ENCODE peak calls at places on chromosomes 3 and 15, in six cellular contexts. P, D, A, Y, Q and T are unnamed samples. For H3F3A, the result is how much of the 10 kb centered on the place peaks cover.

GRCh38 chr3:40968666-40969065 is 230.6 kb upstream of the CTNNB1 start:
- DNase-seq in P (no peak), A (no peak), D (no peak), Q (no peak), Y (no peak), T (no peak)

GRCh38 chr15:59963322-59963721 is 40.8 kb upstream of the FOXB1 start:
- DNase-seq in P (no peak), Q (no peak), Y (no peak), D (no peak), A (no peak), T (no peak)

GRCh38 chr3:45972534-45973402 is 22.9 kb downstream of the FYCO1 start:
- DNase-seq in P (peak), Y (no peak), D (no peak), Q (peak), A (peak), T (no peak)

GRCh38 chr3:65436580-65436979 is 602.1 kb downstream of the MAGI1 start:
- DNase-seq in Y (peak), P (no peak), Q (peak), D (peak), A (peak), T (peak)

GRCh38 chr3:37521403-37521802 is 340.3 kb upstream of the CTDSPL start:
- DNase-seq in D (no peak), Y (peak), Q (no peak), A (no peak), P (no peak), T (no peak)

GRCh38 chr15:91070872-91071271 is 29.2 kb upstream of the SV2B start:
- DNase-seq in Y (no peak), P (no peak), D (peak), Q (no peak), A (no peak), T (no peak)

GRCh38 chr3:173287361-173287760 is 110.2 kb upstream of the NLGN1 start:
- DNase-seq in D (no peak), Y (peak), Q (peak), P (no peak), A (no peak), T (peak)

GRCh38 chr15:92907880-92908279 is 7.8 kb downstream of the CHD2 start:
- DNase-seq in A (no peak), Y (no peak), Q (peak), D (no peak), P (peak), T (no peak)

GRCh38 chr3:99945328-99945995 is 127.8 kb downstream of the CMSS1 start:
- DNase-seq in D (no peak), P (peak), Q (no peak), Y (no peak), A (no peak), T (no peak)

GRCh38 chr15:21261965-21262850 is 178.1 kb downstream of the POTEB3 start:
- DNase-seq in Q (peak), D (no peak), Y (peak), A (peak), P (no peak), T (no peak)

GRCh38 chr15:101578443-101578894 is 73.7 kb downstream of the TM2D3 start:
- DNase-seq in Q (peak), P (peak), Y (peak), A (peak), D (peak), T (peak)

GRCh38 chr3:122697952-122698625 is 17.4 kb downstream of the PARP14 start:
- DNase-seq in Y (no peak), Q (no peak), A (no peak), P (no peak), D (no peak), T (no peak)

GRCh38 chr3:59286791-59287531 is 237.1 kb upstream of the CFAP20DC start:
- DNase-seq in P (peak), D (no peak), Q (peak), Y (no peak), A (no peak), T (no peak)

DNA sequence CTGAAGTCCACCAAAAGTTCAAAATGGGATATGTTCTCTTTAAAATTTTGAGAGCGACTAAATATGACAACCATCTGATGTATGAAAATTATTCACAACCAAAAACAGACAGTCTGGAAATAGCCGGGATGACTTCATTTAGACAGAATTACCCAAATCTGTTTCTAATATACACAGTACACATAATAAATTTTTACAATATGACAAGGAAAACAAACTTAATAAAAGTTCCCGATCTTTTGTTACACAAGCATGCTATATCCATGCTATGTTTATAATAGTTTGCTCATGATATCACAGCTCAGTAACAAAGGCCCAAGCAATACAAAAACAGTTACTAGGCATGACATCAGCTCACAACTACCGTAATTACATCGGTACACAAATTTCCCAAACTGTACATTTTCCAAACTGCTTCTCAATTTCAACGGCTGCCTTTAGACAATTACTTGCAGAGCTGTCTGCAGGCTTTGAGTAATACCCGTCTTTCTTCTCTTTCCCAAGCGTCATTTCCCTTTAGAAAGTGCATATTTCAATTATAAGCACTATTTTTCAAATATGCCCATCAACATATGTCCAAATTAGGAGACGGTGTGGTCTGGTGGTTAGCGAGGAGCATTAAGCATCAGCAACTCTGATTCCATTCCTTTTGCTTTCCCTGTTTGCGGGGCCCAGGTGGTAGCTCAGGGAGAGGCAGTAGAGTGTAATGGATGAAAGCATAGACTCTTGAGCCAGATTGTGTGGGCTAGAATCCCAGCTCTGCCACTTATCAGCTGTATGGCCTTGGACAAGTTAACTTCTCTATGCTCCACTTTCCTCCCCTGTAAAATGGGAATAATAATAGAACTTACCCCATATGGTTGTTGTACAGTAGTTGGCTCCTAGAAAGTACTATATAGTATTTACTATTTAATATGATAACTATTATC is 481.2 kb downstream of the FOXP1 start:
- DNase-seq in Q (peak), Y (peak), A (no peak), D (no peak), P (peak), T (no peak)
- TF ChIP-seq EZH2phosphoT487 in Q (no peak), Y (no peak), A (no peak), D (no peak), P (peak), T (no peak)

DNA sequence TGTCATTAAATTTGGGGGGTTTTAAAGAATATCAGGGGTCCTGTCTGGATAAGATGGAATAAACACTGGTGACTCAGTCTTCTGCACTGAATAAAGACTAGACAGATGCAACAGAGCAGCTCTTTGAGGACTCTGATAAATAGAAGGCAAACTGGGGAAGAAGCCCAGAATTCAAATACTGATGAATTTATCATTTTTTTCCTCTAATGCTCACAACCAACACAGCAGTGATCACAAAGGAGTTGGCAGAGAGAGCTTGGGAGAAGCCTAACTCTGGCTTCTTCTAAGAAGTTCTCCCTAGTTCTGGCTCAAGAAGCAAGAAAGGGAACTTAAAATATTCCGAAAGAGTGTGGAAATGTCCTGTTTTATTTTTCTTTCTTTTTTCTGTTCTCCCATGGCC is 597.8 kb downstream of the FGF12 start:
- DNase-seq in A (no peak), Y (no peak), P (no peak), D (no peak), Q (no peak), T (no peak)
- H3F3A ChIP-seq in A (under half), Y (under half), P (under half), D (under half), Q (under half), T (under half)

GRCh38 chr3:135966875-135967274 is 1.3 kb downstream of the PPP2R3A start:
- DNase-seq in Y (peak), D (peak), A (no peak), Q (no peak), P (peak), T (no peak)
- TF ChIP-seq EZH2phosphoT487 in Y (no peak), D (no peak), A (no peak), Q (no peak), P (no peak), T (no peak)

GRCh38 chr15:66184492-66184891 is 69.1 kb downstream of the MEGF11 start:
- DNase-seq in A (no peak), P (no peak), D (no peak), Q (no peak), Y (no peak), T (no peak)

GRCh38 chr15:66180706-66181105 is 72.8 kb downstream of the MEGF11 start:
- DNase-seq in Q (no peak), A (no peak), D (peak), P (no peak), Y (no peak), T (no peak)

GRCh38 chr15:66178531-66178910 is 75.0 kb downstream of the MEGF11 start:
- DNase-seq in Y (no peak), P (no peak), Q (no peak), A (no peak), D (peak), T (no peak)
- H3F3A ChIP-seq in Y (under half), P (under half), Q (under half), A (under half), D (under half), T (under half)

DNA sequence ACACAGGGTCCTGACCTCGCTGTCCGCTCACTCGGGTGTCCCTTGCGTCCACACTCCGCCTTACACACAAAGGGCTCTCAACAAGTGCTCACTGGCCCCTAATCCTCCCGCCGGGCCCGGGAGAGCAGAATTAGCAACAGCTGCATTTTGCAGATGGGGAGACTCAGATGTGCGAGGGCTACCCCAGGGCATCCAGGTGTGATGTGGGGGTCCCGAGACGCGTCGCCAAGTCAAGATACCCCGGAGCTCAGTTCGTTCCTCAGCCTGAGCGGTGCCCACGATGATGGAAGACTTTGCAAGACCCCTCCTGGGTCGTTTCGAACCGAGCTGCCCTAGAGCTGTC is 14.9 kb upstream of the WNT7A start:
- DNase-seq in Y (no peak), D (no peak), P (no peak), A (no peak), Q (no peak), T (no peak)
- TF ChIP-seq EZH2phosphoT487 in Y (no peak), D (no peak), P (no peak), A (no peak), Q (no peak), T (no peak)

DNA sequence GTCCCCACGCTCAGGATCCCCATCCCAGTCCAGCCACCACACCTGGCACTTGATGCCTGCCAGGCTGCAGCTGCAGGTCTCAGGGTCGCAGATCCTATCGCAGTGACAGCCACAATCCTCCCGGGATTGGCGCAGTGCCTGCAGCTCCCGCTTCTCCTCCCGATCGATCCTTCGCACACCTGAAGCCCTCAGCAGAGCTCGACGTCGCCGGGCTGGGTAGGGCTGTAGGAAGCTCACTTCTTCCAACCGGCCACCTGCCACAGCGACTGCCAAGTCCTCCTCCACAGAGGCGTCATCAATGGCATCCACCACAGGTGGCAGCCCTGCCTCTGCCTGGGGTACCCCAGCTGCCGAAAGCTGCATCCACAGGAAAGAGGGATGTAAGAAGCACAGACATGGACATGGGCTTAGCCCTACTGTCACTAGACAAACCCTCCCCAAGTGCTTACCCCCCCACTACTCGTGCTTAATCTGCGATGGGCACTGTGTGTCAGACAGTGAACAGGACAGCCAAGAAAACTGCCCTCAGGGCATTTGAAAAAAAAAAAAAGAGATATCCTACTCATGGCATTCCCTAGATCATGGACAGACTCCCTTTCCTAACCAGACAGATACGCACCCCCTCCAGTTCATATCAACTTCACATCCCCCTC is 9.2 kb downstream of the CSRNP1 start:
- DNase-seq in Y (peak), D (no peak), Q (peak), A (no peak), P (no peak), T (no peak)
- H3F3A ChIP-seq in Y (under half), D (under half), Q (under half), A (under half), P (half or more), T (under half)

GRCh38 chr3:36065321-36065720 is 315.0 kb upstream of the STAC start:
- DNase-seq in Y (no peak), D (no peak), Q (peak), A (no peak), P (no peak), T (no peak)

GRCh38 chr3:36058404-36059035 is 321.8 kb upstream of the STAC start:
- DNase-seq in Y (no peak), A (no peak), P (no peak), D (no peak), Q (peak), T (no peak)

GRCh38 chr3:36060950-36061349 is 319.4 kb upstream of the STAC start:
- DNase-seq in Q (peak), A (no peak), Y (no peak), P (peak), D (no peak), T (no peak)

GRCh38 chr3:36063992-36064391 is 316.3 kb upstream of the STAC start:
- DNase-seq in D (no peak), Y (no peak), A (no peak), Q (peak), P (peak), T (no peak)
- TF ChIP-seq EZH2phosphoT487 in D (no peak), Y (no peak), A (no peak), Q (no peak), P (no peak), T (no peak)